ENCODE peak calls at places on chromosomes 6 and 20, in five cellular contexts. R is GM13977; J is RWPE1; V is effector CD4-positive, alpha-beta T cell; O is iPS DF 19.7. K is an unnamed sample.

GRCh38 chr20:61736001-61736635 is 329.6 kb downstream of the TAF4 start:
- DNase-seq in O (no peak), R (no peak), J (no peak), V (no peak), K (no peak)

GRCh38 chr6:148223424-148223842 is 119.2 kb upstream of the SASH1 start:
- DNase-seq in R (no peak), J (peak), O (no peak), V (no peak), K (no peak)

GRCh38 chr6:90216081-90216977 is 80.3 kb downstream of the BACH2 start:
- DNase-seq in O (no peak), J (no peak), V (peak), R (no peak), K (no peak)

GRCh38 chr6:106514281-106514885 is 114.9 kb downstream of the RTN4IP1 start:
- DNase-seq in R (no peak), O (no peak), V (no peak), J (no peak), K (no peak)

GRCh38 chr6:75211920-75212590 is 6.2 kb upstream of the COL12A1 start:
- DNase-seq in J (no peak), R (no peak), V (no peak), O (no peak), K (no peak)

GRCh38 chr20:62816879-62817873 is at the start of gene COL9A3:
- DNase-seq in J (no peak), O (no peak), R (no peak), V (no peak), K (no peak)

GRCh38 chr6:3489032-3489757 is 32.3 kb upstream of the SLC22A23 start:
- DNase-seq in R (no peak), J (no peak), O (peak), V (no peak), K (no peak)

GRCh38 chr20:54063998-54064676 is 6.3 kb downstream of the BCAS1 start:
- DNase-seq in V (no peak), J (no peak), R (peak), O (no peak), K (peak)

GRCh38 chr6:119308048-119308570 is 41.5 kb downstream of the MAN1A1 start:
- DNase-seq in J (peak), V (no peak), R (no peak), O (no peak), K (no peak)

GRCh38 chr6:84282566-84282965 is 55.1 kb upstream of the CEP162 start:
- DNase-seq in R (no peak), O (no peak), J (no peak), V (no peak), K (no peak)

GRCh38 chr20:49112596-49113274 is 66.6 kb downstream of the CSE1L start:
- DNase-seq in J (no peak), O (no peak), V (no peak), R (no peak), K (no peak)

GRCh38 chr20:61925555-61926252 is 140.0 kb downstream of the TAF4 start:
- DNase-seq in O (no peak), J (peak), V (no peak), R (no peak), K (no peak)

GRCh38 chr6:158825951-158826306 is 6.8 kb upstream of the EZR start:
- DNase-seq in J (no peak), V (no peak), R (no peak), O (no peak), K (no peak)

GRCh38 chr6:4936681-4937041 is 67.2 kb downstream of the RPP40 start:
- DNase-seq in R (peak), O (no peak), V (no peak), J (peak), K (no peak)

GRCh38 chr6:169899481-169900145 is 148.2 kb downstream of the ERMARD start:
- DNase-seq in V (no peak), O (no peak), J (no peak), R (no peak), K (no peak)